ENCODE peak calls at places on chromosome 19, in four cellular contexts. G is PC-9, Z is mammary epithelial cell, Q is endothelial cell of umbilical vein. Y is an unnamed sample.

GRCh38 chr19:29378126-29378525 is 147.7 kb upstream of the VSTM2B start:
- DNase-seq in Z (no peak), G (no peak), Q (no peak), Y (no peak)

GRCh38 chr19:3699071-3699740 is 1.1 kb downstream of the PIP5K1C start:
- DNase-seq in Z (peak; percentile 50), Q (peak; percentile 18), G (no peak), Y (peak; percentile 50)

GRCh38 chr19:6204212-6204611 is 68.7 kb downstream of the ACSBG2 start:
- DNase-seq in Q (no peak), Z (no peak), G (no peak), Y (no peak)

GRCh38 chr19:13619203-13619632 is 112.9 kb upstream of the CACNA1A start:
- DNase-seq in Z (peak; percentile 57), Q (no peak), G (no peak), Y (peak; percentile 70)

GRCh38 chr19:11142528-11143171 is 12.9 kb downstream of the SPC24 start:
- DNase-seq in Q (peak; percentile 95), G (peak; percentile 95), Z (peak; percentile 88), Y (peak; percentile 90)

GRCh38 chr19:7333198-7334118 is 15.3 kb upstream of the ARHGEF18 start:
- DNase-seq in Q (peak; percentile 61), Z (peak; percentile 53), G (no peak), Y (peak; percentile 14)

GRCh38 chr19:6061420-6062130 is 48.7 kb downstream of the RFX2 start:
- DNase-seq in G (no peak), Z (no peak), Q (peak; percentile 31), Y (no peak)

GRCh38 chr19:32311371-32311770 is 34.0 kb upstream of the ZNF507 start:
- DNase-seq in Z (no peak), Q (no peak), G (no peak), Y (no peak)

GRCh38 chr19:23832717-23833327 is 74.1 kb upstream of the ZNF681 start:
- DNase-seq in G (no peak), Z (no peak), Q (no peak), Y (no peak)

GRCh38 chr19:53057904-53058579 is 13.5 kb downstream of the ERVV-2 start:
- DNase-seq in Z (peak; percentile 17), Q (no peak), G (peak; percentile 62), Y (no peak)

GRCh38 chr19:10009269-10009665 is 1.0 kb downstream of the COL5A3 start:
- DNase-seq in G (no peak), Q (peak; percentile 26), Z (peak; percentile 24), Y (peak; percentile 70)

GRCh38 chr19:46616631-46617322 is 8.1 kb downstream of the PTGIR start:
- DNase-seq in G (peak; percentile 66), Z (peak; percentile 44), Q (peak; percentile 73), Y (peak; percentile 80)

GRCh38 chr19:16889883-16890460 is 1.2 kb downstream of the F2RL3 start:
- DNase-seq in Q (no peak), G (no peak), Z (no peak), Y (no peak)

GRCh38 chr19:30064021-30064699 is 122.1 kb downstream of the URI1 start:
- DNase-seq in Z (no peak), G (no peak), Q (no peak), Y (no peak)

GRCh38 chr19:19642506-19643157 is 825 bp downstream of the GMIP start:
- DNase-seq in G (no peak), Q (peak; percentile 16), Z (no peak), Y (no peak)

GRCh38 chr19:45346449-45346848 is 5.9 kb downstream of the KLC3 start:
- DNase-seq in Z (no peak), G (no peak), Q (no peak), Y (no peak)

GRCh38 chr19:34128558-34129250 is 43.6 kb upstream of the LSM14A start:
- DNase-seq in Z (no peak), G (no peak), Q (no peak), Y (no peak)

GRCh38 chr19:30061557-30062330 is 119.7 kb downstream of the URI1 start:
- DNase-seq in Q (no peak), Z (no peak), G (no peak), Y (no peak)

GRCh38 chr19:10929402-10929794 is 787 bp downstream of the TIMM29 start:
- DNase-seq in Q (no peak), Z (peak; percentile 20), G (no peak), Y (no peak)

GRCh38 chr19:13832096-13832495 is 36.9 kb downstream of the ZSWIM4 start:
- DNase-seq in Z (no peak), G (no peak), Q (no peak), Y (no peak)

GRCh38 chr19:3899531-3900294 is 19.2 kb downstream of the ATCAY start:
- DNase-seq in G (no peak), Q (no peak), Z (no peak), Y (no peak)

GRCh38 chr19:8593931-8594330 is 16.6 kb downstream of the ADAMTS10 start:
- DNase-seq in G (no peak), Q (no peak), Z (no peak), Y (no peak)

GRCh38 chr19:16133818-16134217 is 9.7 kb upstream of the HSH2D start:
- DNase-seq in Q (no peak), Z (no peak), G (no peak), Y (no peak)

GRCh38 chr19:14886032-14886431 is at the start of gene OR7A17:
- DNase-seq in Q (no peak), G (no peak), Z (no peak), Y (no peak)

GRCh38 chr19:3618144-3618810 is 8.3 kb downstream of the CACTIN start:
- DNase-seq in Z (no peak), G (peak; percentile 33), Q (peak; percentile 38), Y (peak; percentile 63)

GRCh38 chr19:8017808-8018207 is 12.4 kb upstream of the ELAVL1 start:
- DNase-seq in Z (no peak), Q (no peak), G (no peak), Y (no peak)

GRCh38 chr19:28330831-28331230 is 882.1 kb downstream of the UQCRFS1 start:
- DNase-seq in G (no peak), Z (no peak), Q (peak; percentile 59), Y (peak; percentile 38)

GRCh38 chr19:42635233-42635539 is 40.5 kb upstream of the CEACAM8 start:
- DNase-seq in G (no peak), Z (no peak), Q (no peak), Y (no peak)
- TF ChIP-seq CTCF in G (peak; percentile 34), Z (no peak), Q (no peak), Y (no peak)

GRCh38 chr19:47740866-47741519 is 4.4 kb upstream of the NOP53 start:
- DNase-seq in Z (no peak), Q (no peak), G (no peak), Y (no peak)

GRCh38 chr19:47749326-47749725 is 4.0 kb downstream of the NOP53 start:
- DNase-seq in Z (no peak), G (no peak), Q (no peak), Y (no peak)

GRCh38 chr19:47741544-47742125 is 3.7 kb upstream of the NOP53 start:
- DNase-seq in Q (peak; percentile 20), Z (no peak), G (no peak), Y (no peak)

GRCh38 chr19:47742636-47743035 is 2.7 kb upstream of the NOP53 start:
- DNase-seq in Z (no peak), Q (no peak), G (no peak), Y (peak; percentile 57)

DNA sequence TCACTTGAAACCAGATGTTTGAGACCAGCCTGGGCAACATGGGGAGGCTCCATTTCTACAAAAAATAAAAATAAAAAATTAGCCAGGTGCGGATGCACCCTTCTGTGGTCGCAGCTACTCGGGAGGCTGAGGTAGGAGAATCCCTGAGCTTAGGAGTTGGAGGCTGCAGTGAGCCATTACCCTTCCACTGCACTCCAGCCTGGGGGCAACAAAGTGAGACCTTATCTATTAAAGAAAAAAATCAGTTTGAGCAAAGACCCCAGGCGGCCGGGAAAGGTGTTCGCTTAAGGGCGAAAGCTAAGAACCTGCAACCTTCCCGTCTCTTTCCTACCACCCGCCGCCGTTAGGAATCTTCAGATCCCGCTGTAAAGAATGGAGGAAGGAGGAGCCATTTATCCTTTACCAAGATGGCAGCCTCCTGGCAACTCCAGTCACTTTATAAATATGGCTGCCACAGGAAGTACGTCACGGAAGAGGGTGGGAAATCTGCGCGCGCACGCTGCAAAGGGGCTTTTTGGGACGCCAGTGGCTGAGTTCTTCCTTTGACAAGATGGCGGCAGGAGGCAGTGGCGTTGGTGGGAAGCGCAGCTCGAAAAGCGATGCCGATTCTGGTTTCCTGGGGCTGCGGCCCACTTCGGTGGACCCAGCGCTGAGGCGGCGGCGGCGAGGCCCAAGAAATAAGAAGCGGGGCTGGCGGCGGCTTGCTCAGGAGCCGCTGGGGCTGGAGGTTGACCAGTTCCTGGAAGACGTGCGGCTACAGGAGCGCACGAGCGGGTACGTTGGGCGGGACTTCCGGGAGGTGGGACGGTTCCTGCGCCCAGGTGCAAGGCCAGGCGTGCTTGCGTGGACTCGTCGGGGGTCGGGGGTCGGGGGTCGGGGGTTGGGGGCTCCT is at the start of gene NOP53:
- DNase-seq in Q (peak; percentile 98), Z (peak; percentile 94), G (peak; percentile 95), Y (peak; percentile 92)
- TF ChIP-seq EZH2 in Q (no peak), Z (no peak), G (no peak), Y (no peak)

DNA sequence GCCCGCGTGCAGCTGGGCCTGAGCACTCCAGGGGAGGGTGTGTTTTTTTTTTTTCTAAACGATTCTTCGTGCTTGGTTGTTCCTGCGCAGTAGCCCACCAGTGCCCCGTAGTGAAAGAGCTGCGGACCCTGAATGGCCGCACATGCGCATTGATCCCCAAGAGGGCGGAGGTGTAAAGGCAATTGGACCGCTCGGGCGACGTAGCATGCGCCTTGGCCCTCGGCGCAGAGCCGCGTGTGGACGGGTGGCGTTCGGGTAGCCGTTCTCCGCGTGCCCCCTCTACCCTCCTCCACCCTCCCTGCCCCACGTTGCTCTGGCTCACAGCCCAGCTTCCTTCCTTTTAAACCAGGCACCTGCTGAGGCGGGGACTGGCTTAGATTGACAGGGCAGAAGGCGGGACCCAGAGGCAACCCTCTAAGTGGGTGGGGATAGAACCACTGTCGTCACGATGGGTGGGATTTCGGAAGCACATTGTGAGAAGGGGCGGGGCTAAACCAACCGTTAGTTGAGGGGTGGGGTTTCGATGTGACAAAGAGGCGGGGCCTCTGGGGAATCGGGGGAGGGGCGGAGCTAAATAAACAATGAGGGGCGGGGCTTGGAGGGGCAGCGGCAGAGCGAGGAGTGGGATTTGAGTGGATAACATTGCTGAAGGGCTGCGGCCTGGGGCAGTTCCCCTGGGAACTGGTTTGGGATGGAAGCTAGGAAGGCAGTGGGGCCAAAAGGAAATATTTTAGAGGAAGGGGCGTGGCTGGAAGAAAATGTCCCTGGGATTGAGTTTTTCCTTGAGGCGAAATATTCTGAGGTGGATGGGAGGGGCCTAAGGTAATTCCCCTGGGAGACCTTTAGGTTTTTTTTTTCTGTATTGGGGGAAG is 543 bp upstream of the NUP62 start:
- DNase-seq in G (peak; percentile 87), Z (peak; percentile 88), Q (peak; percentile 99), Y (peak; percentile 98)
- TF ChIP-seq CTCF in G (peak; percentile 6), Z (peak; percentile 3), Q (no peak), Y (peak; percentile 8)

GRCh38 chr19:55369651-55370304 is 485 bp downstream of the IL11 start:
- DNase-seq in Z (peak; percentile 50), Q (no peak), G (peak; percentile 60), Y (peak; percentile 79)
- TF ChIP-seq EZH2 in Z (no peak), Q (peak; percentile 65), G (peak; percentile 98), Y (no peak)

GRCh38 chr19:18502633-18503294 is 19.1 kb downstream of the ELL start:
- DNase-seq in Q (no peak), Z (no peak), G (no peak), Y (no peak)
- TF ChIP-seq CTCF in Q (no peak), Z (no peak), G (no peak), Y (no peak)

GRCh38 chr19:5050016-5050656 is 81.2 kb downstream of the KDM4B start:
- DNase-seq in Z (no peak), Q (no peak), G (no peak), Y (no peak)
- TF ChIP-seq EZH2 in Z (no peak), Q (no peak), G (no peak), Y (no peak)

GRCh38 chr19:1590641-1591397 is 1.8 kb downstream of the MBD3 start:
- DNase-seq in Z (no peak), G (no peak), Q (peak; percentile 23), Y (no peak)
- TF ChIP-seq CTCF in Z (peak; percentile 59), G (no peak), Q (no peak), Y (peak; percentile 17)

Y was measured in fibroblast of lung.